ENCODE peak calls at places on chromosomes 3 and 15, in eight cellular contexts. S is GM12865; T is stimulated activated CD4-positive, alpha-beta T cell treated with anti-CD3 and anti-CD28 coated beads, Interleukin-1b, Interleukin-23, amount 100 ng/mL, for 4 hours; J is heart left ventricle; R is naive thymus-derived CD8-positive, alpha-beta T cell; D is CD8-positive, alpha-beta T cell; V is fibroblast of the aortic adventitia; U is body of pancreas. Z is an unnamed sample.

GRCh38 chr3:11385329-11385728 is 113.1 kb downstream of the ATG7 start:
- DNase-seq in U (no peak), V (peak), S (no peak), D (no peak), J (no peak), T (no peak), R (no peak), Z (peak)

GRCh38 chr3:179301645-179302044 is 21.2 kb upstream of the ZNF639 start:
- DNase-seq in R (no peak), T (no peak), D (no peak), V (no peak), U (no peak), S (no peak), J (no peak), Z (no peak)

GRCh38 chr3:197541756-197542539 is 13.8 kb downstream of the BDH1 start:
- DNase-seq in S (no peak), J (peak), T (no peak), D (no peak), V (no peak), R (no peak), U (peak), Z (no peak)

GRCh38 chr3:127614928-127615592 is 13.9 kb upstream of the PODXL2 start:
- DNase-seq in T (no peak), R (no peak), U (no peak), S (no peak), J (no peak), V (no peak), D (no peak), Z (no peak)

GRCh38 chr3:49629866-49630265 is 44.3 kb upstream of the APEH start:
- DNase-seq in U (no peak), R (no peak), J (no peak), V (no peak), D (no peak), S (no peak), T (no peak), Z (no peak)

GRCh38 chr3:100002599-100003350 is 111.5 kb downstream of the FILIP1L start:
- DNase-seq in D (no peak), V (peak), R (no peak), J (no peak), T (no peak), U (peak), S (no peak), Z (no peak)

GRCh38 chr15:41870689-41871081 is 23.2 kb downstream of the SPTBN5 start:
- DNase-seq in U (no peak), V (peak), D (peak), T (peak), J (no peak), R (no peak), S (no peak), Z (no peak)

GRCh38 chr3:123258811-123259420 is 57.2 kb downstream of the SEC22A start:
- DNase-seq in R (no peak), J (no peak), T (no peak), D (no peak), V (peak), U (no peak), S (peak), Z (peak)

GRCh38 chr15:70761931-70762468 is 1.4 kb downstream of the UACA start:
- DNase-seq in V (peak), T (no peak), D (no peak), U (no peak), S (no peak), R (no peak), J (no peak), Z (peak)

GRCh38 chr15:58014040-58014439 is 51.5 kb downstream of the ALDH1A2 start:
- DNase-seq in T (no peak), R (no peak), V (no peak), J (no peak), S (no peak), D (no peak), U (no peak), Z (no peak)

GRCh38 chr15:56653082-56653481 is 80.2 kb downstream of the ZNF280D start:
- DNase-seq in R (no peak), D (no peak), U (no peak), J (no peak), S (no peak), V (peak), T (no peak), Z (no peak)

GRCh38 chr3:27568393-27568792 is 84.2 kb upstream of the SLC4A7 start:
- DNase-seq in V (peak), T (no peak), S (no peak), J (peak), D (no peak), R (no peak), U (peak), Z (peak)

GRCh38 chr3:194375921-194376570 is 6.5 kb upstream of the LRRC15 start:
- DNase-seq in V (no peak), U (no peak), T (no peak), S (no peak), D (no peak), R (no peak), J (no peak), Z (no peak)

GRCh38 chr3:14614189-14614588 is 37.4 kb upstream of the CCDC174 start:
- DNase-seq in J (no peak), R (no peak), S (no peak), D (no peak), V (no peak), T (no peak), U (no peak), Z (no peak)

GRCh38 chr3:144499346-144499745 is 527.7 kb downstream of the DIPK2A start:
- DNase-seq in U (no peak), V (no peak), J (no peak), T (no peak), S (peak), R (no peak), D (no peak), Z (no peak)

GRCh38 chr3:37367436-37367835 is 193.1 kb upstream of the LRRFIP2 start:
- DNase-seq in S (no peak), R (no peak), U (no peak), V (no peak), J (no peak), T (no peak), D (no peak), Z (no peak)

GRCh38 chr3:177687291-177687690 is 490.0 kb upstream of the TBL1XR1 start:
- DNase-seq in V (peak), R (no peak), D (no peak), S (no peak), U (no peak), J (no peak), T (no peak), Z (no peak)

GRCh38 chr3:183892610-183893214 is 8.0 kb upstream of the PARL start:
- DNase-seq in D (no peak), V (no peak), J (no peak), S (no peak), U (no peak), R (no peak), T (no peak), Z (no peak)

GRCh38 chr15:63597821-63598220 is 634 bp downstream of the FBXL22 start:
- DNase-seq in D (no peak), V (no peak), U (no peak), J (no peak), S (no peak), R (no peak), T (no peak), Z (no peak)

GRCh38 chr3:63864008-63864871 is 573 bp downstream of the ATXN7 start:
- DNase-seq in R (peak), D (peak), T (peak), V (no peak), S (peak), J (peak), U (peak), Z (peak)

GRCh38 chr15:83837946-83838571 is 184.1 kb downstream of the ADAMTSL3 start:
- DNase-seq in T (no peak), S (peak), V (no peak), U (peak), R (no peak), J (peak), D (no peak), Z (peak)

GRCh38 chr3:101849714-101850326 is 506 bp downstream of the NFKBIZ start:
- DNase-seq in R (peak), T (peak), V (no peak), U (peak), D (peak), J (peak), S (peak), Z (no peak)

GRCh38 chr15:94230886-94231727 is at the start of gene MCTP2:
- DNase-seq in R (peak), S (peak), D (peak), T (peak), V (peak), U (peak), J (peak), Z (peak)

GRCh38 chr3:131738095-131738494 is 235.3 kb upstream of the MRPL3 start:
- DNase-seq in D (no peak), V (no peak), J (no peak), S (no peak), U (no peak), R (no peak), T (no peak), Z (no peak)

GRCh38 chr3:101070260-101071121 is 77.3 kb upstream of the ABI3BP start:
- DNase-seq in D (peak), J (peak), R (peak), V (no peak), U (peak), T (peak), S (peak), Z (peak)

GRCh38 chr3:63051920-63052319 is 176.7 kb upstream of the CADPS start:
- DNase-seq in V (peak), U (peak), S (no peak), D (no peak), J (no peak), R (no peak), T (no peak), Z (peak)

GRCh38 chr15:100891316-100892012 is 11.8 kb downstream of the ALDH1A3 start:
- DNase-seq in U (no peak), T (no peak), J (no peak), V (no peak), R (no peak), D (no peak), S (no peak), Z (peak)

GRCh38 chr15:31488437-31489204 is 162.0 kb downstream of the KLF13 start:
- DNase-seq in R (no peak), U (peak), V (peak), D (peak), S (peak), T (peak), J (peak), Z (peak)

GRCh38 chr3:12479919-12480425 is 4.3 kb upstream of the TSEN2 start:
- DNase-seq in V (peak), D (no peak), R (no peak), U (peak), J (peak), T (no peak), S (peak), Z (peak)

GRCh38 chr15:60507596-60508424 is 28.9 kb upstream of the ICE2 start:
- DNase-seq in D (peak), J (peak), V (peak), R (no peak), T (peak), S (peak), U (peak), Z (peak)

GRCh38 chr3:170079466-170080165 is 41.8 kb downstream of the GPR160 start:
- DNase-seq in V (peak), J (no peak), T (no peak), D (no peak), U (no peak), R (no peak), S (no peak), Z (no peak)

GRCh38 chr15:79523266-79523665 is 91.1 kb downstream of the MINAR1 start:
- DNase-seq in U (no peak), V (no peak), R (no peak), D (no peak), S (no peak), T (no peak), J (no peak), Z (no peak)

GRCh38 chr3:115697263-115698053 is 74.1 kb downstream of the GAP43 start:
- DNase-seq in V (peak), T (no peak), S (no peak), J (no peak), U (no peak), D (no peak), R (no peak), Z (peak)

GRCh38 chr15:60590935-60591490 is 112.1 kb upstream of the ICE2 start:
- DNase-seq in R (peak), U (peak), V (no peak), D (peak), J (peak), S (peak), T (no peak), Z (no peak)